ENCODE peak calls at places on chromosomes 7 and 10, in five cellular contexts. D, H, Z, F and S are unnamed samples. For H3K36me3, the result is how much of the 10 kb centered on the place peaks cover.

GRCh38 chr7:921581-922333 is 32.7 kb downstream of the ADAP1 start:
- DNase-seq in F (peak), D (peak), Z (no peak), H (peak), S (peak)

GRCh38 chr10:70812814-70813213 is 2.9 kb upstream of the SGPL1 start:
- DNase-seq in D (no peak), H (no peak), F (no peak), Z (no peak), S (no peak)

GRCh38 chr7:132059141-132059540 is 502.7 kb upstream of the PODXL start:
- DNase-seq in H (no peak), D (no peak), F (no peak), Z (no peak), S (no peak)

GRCh38 chr7:55127622-55128081 is 108.8 kb downstream of the EGFR start:
- DNase-seq in D (no peak), Z (no peak), F (peak), H (no peak), S (no peak)

GRCh38 chr7:157418204-157419029 is 81.6 kb downstream of the DNAJB6 start:
- DNase-seq in Z (no peak), F (no peak), H (no peak), D (no peak), S (no peak)

GRCh38 chr10:1654811-1655356 is 82.4 kb downstream of the ADARB2 start:
- DNase-seq in F (no peak), Z (no peak), D (no peak), H (no peak), S (peak)

GRCh38 chr10:15325243-15326002 is 45.7 kb downstream of the FAM171A1 start:
- DNase-seq in D (no peak), Z (no peak), F (no peak), H (no peak), S (no peak)

GRCh38 chr7:140200102-140200989 is 23.6 kb upstream of the KDM7A start:
- DNase-seq in F (peak), H (no peak), D (no peak), Z (no peak), S (peak)

GRCh38 chr7:85529831-85530230 is 343.0 kb upstream of the SEMA3D start:
- DNase-seq in F (no peak), H (no peak), Z (no peak), D (no peak), S (no peak)

GRCh38 chr7:71548746-71549145 is 416.8 kb downstream of the GALNT17 start:
- DNase-seq in H (no peak), Z (no peak), F (no peak), D (no peak), S (no peak)

GRCh38 chr10:369441-370221 is 234.4 kb downstream of the ZMYND11 start:
- DNase-seq in F (no peak), D (no peak), Z (no peak), H (no peak), S (peak)

GRCh38 chr10:67788028-67788886 is 49.7 kb downstream of the DNAJC12 start:
- DNase-seq in D (no peak), H (no peak), F (peak), Z (peak), S (no peak)

GRCh38 chr7:113774182-113774807 is 144.5 kb downstream of the PPP1R3A start:
- DNase-seq in F (no peak), Z (no peak), D (no peak), H (no peak), S (no peak)

GRCh38 chr10:118962159-118962863 is 67.2 kb upstream of the NANOS1 start:
- DNase-seq in F (no peak), Z (no peak), D (no peak), H (no peak), S (no peak)

GRCh38 chr10:124259139-124259825 is 159.4 kb downstream of the OAT start:
- DNase-seq in D (no peak), Z (no peak), F (no peak), H (no peak), S (peak)

GRCh38 chr7:82714883-82715282 is 271.3 kb upstream of the CACNA2D1 start:
- DNase-seq in Z (no peak), H (no peak), F (no peak), D (no peak), S (no peak)

GRCh38 chr7:45709168-45710034 is 135.2 kb downstream of the ADCY1 start:
- DNase-seq in Z (no peak), H (peak), F (peak), D (no peak), S (peak)

GRCh38 chr10:127977368-127978009 is 70.6 kb downstream of the PTPRE start:
- DNase-seq in D (no peak), Z (no peak), F (peak), H (no peak), S (peak)

GRCh38 chr7:43834463-43835251 is 34.7 kb downstream of the MRPS24 start:
- DNase-seq in Z (no peak), D (no peak), H (no peak), F (no peak), S (no peak)

GRCh38 chr7:12685550-12685949 is 1.9 kb upstream of the ARL4A start:
- DNase-seq in F (no peak), H (no peak), Z (peak), D (no peak), S (no peak)

GRCh38 chr10:73591935-73592699 is 975 bp upstream of the USP54 start:
- DNase-seq in F (peak), H (no peak), D (no peak), Z (peak), S (peak)

GRCh38 chr10:114520453-114520852 is 116.2 kb upstream of the AFAP1L2 start:
- DNase-seq in D (no peak), H (no peak), Z (no peak), F (no peak), S (no peak)

GRCh38 chr7:117941138-117941810 is 68.0 kb upstream of the CTTNBP2 start:
- DNase-seq in Z (no peak), H (no peak), F (no peak), D (no peak), S (no peak)

GRCh38 chr10:131841131-131841661 is 59.6 kb upstream of the PPP2R2D start:
- DNase-seq in Z (no peak), H (peak), F (no peak), D (peak), S (peak)

GRCh38 chr10:33819206-33819605 is 484.7 kb upstream of the NRP1 start:
- DNase-seq in D (no peak), Z (no peak), F (no peak), H (no peak), S (no peak)

GRCh38 chr7:151485006-151485732 is 34.5 kb downstream of the RHEB start:
- DNase-seq in F (no peak), Z (no peak), D (no peak), H (no peak), S (no peak)

GRCh38 chr7:109101332-109101731 is 531.7 kb downstream of the DNAJB9 start:
- DNase-seq in H (no peak), Z (no peak), F (no peak), D (no peak), S (no peak)

GRCh38 chr10:2968401-2968800 is 98.9 kb upstream of the PFKP start:
- DNase-seq in F (no peak), D (no peak), Z (no peak), H (no peak), S (no peak)

GRCh38 chr7:130982160-130982638 is 248.2 kb upstream of the KLF14 start:
- DNase-seq in H (no peak), Z (no peak), F (no peak), D (no peak), S (no peak)

GRCh38 chr7:128176696-128177095 is 64.4 kb upstream of the LEP start:
- DNase-seq in F (no peak), H (no peak), Z (no peak), D (no peak), S (no peak)

GRCh38 chr7:133275008-133275407 is 22.1 kb downstream of the EXOC4 start:
- DNase-seq in D (no peak), F (no peak), Z (no peak), H (no peak), S (no peak)

GRCh38 chr7:24715661-24716479 is 41.4 kb downstream of the GSDME start:
- DNase-seq in D (no peak), H (no peak), Z (no peak), F (no peak), S (no peak)

GRCh38 chr10:102729090-102730026 is 14.4 kb upstream of the WBP1L start:
- DNase-seq in Z (no peak), H (peak), D (peak), F (peak), S (peak)

GRCh38 chr7:111678281-111678680 is 116.0 kb upstream of the IMMP2L start:
- DNase-seq in H (no peak), F (no peak), Z (no peak), D (no peak), S (no peak)

GRCh38 chr7:30459591-30460245 is 18.9 kb downstream of the NOD1 start:
- DNase-seq in Z (no peak), F (peak), H (no peak), D (no peak), S (peak)

GRCh38 chr10:100340948-100341847 is 5.8 kb upstream of the SCD start:
- DNase-seq in Z (no peak), D (no peak), H (no peak), F (no peak), S (peak)

GRCh38 chr10:123149568-123150228 is 1.8 kb downstream of the HMX2 start:
- DNase-seq in H (no peak), D (peak), F (no peak), Z (no peak), S (no peak)
- H3K4me3 ChIP-seq in H (peak), D (no peak), F (peak), Z (peak), S (peak)

GRCh38 chr7:100626530-100627237 is 14.3 kb downstream of the MOSPD3 start:
- DNase-seq in H (peak), F (peak), D (peak), Z (no peak), S (peak)
- TF ChIP-seq POLR2AphosphoS5 in H (no peak), F (no peak), D (no peak), Z (peak), S (no peak)

DNA sequence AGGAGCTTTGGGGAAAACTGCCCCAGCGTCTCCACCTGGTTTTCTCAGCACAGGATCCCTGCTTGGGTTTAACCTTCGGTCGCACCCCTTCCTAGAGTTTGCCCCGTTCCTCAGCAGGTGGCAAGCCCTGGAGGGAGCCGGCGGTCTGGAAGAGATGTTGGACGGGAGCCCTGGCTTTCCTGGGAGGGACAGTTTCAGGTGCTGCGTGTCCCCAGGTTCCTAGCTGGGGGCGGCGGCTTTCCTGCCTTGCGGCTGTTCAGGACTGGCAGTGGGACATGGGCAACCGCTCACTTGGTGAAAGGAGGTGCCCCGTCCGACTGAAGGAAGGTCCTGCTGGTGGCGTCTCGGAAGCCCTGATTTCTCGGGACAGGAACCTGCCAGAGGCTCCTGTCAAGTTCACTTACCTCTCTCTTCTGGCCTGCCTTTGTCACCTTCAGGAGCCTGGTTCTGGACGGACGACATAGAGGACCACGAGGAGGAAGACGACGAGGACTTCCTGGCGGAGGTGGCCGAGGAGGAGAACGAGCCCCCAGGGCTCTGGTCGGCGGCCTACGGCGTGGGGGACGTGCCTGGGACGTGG is 14.8 kb downstream of the ZNF316 start:
- DNase-seq in F (no peak), Z (no peak), H (peak), D (no peak), S (peak)
- H3K36me3 ChIP-seq in F (under half), Z (under half), H (under half), D (under half), S (half or more)

GRCh38 chr7:18224138-18224537 is 196.5 kb upstream of the PRPS1L1 start:
- DNase-seq in D (no peak), F (no peak), Z (no peak), H (no peak), S (no peak)
- H3K4me3 ChIP-seq in D (no peak), F (no peak), Z (no peak), H (no peak), S (no peak)